ENCODE peak calls at places on chromosomes 5 and 9, in five cellular contexts. R is ACHN; J is stimulated activated CD8-positive, alpha-beta memory T cell treated with anti-CD3 and anti-CD28 coated beads, Interleukin-12 subunit alpha, Interleukin-12 subunit beta, amount 100 ng/mL, for 1 hour; F is ELR; P is T-helper 9 cell. I is an unnamed sample.

GRCh38 chr5:138024117-138024516 is 8.8 kb downstream of the FAM13B start:
- DNase-seq in R (no peak), J (no peak), F (no peak), P (no peak), I (no peak)

GRCh38 chr5:32805966-32806626 is 95.0 kb downstream of the NPR3 start:
- DNase-seq in R (no peak), J (no peak), F (peak), P (no peak), I (no peak)

GRCh38 chr9:35423499-35423898 is 66.4 kb upstream of the RUSC2 start:
- DNase-seq in R (no peak), J (no peak), F (peak), P (no peak), I (no peak)

GRCh38 chr9:106613250-106613737 is 249.7 kb upstream of the ZNF462 start:
- DNase-seq in R (no peak), J (no peak), F (no peak), P (no peak), I (no peak)

GRCh38 chr5:150124596-150124995 is 31.0 kb downstream of the PDGFRB start:
- DNase-seq in R (no peak), J (no peak), F (no peak), P (no peak), I (no peak)

GRCh38 chr5:93415819-93416218 is 165.2 kb downstream of the NR2F1-AS1 start:
- DNase-seq in R (no peak), J (no peak), F (no peak), P (no peak), I (no peak)

GRCh38 chr5:113199122-113199905 is 222.7 kb downstream of the DCP2 start:
- DNase-seq in R (no peak), J (no peak), F (no peak), P (no peak), I (no peak)

GRCh38 chr5:157205708-157206107 is 25.1 kb downstream of the ITK start:
- DNase-seq in R (no peak), J (no peak), F (no peak), P (no peak), I (no peak)

GRCh38 chr9:120307599-120307998 is 272.4 kb downstream of the CDK5RAP2 start:
- DNase-seq in R (no peak), J (no peak), F (no peak), P (no peak), I (no peak)

GRCh38 chr9:93346240-93347112 is 105.0 kb upstream of the FAM120A start:
- DNase-seq in R (no peak), J (no peak), F (no peak), P (no peak), I (no peak)

GRCh38 chr9:135602789-135603481 is 36.4 kb downstream of the GLT6D1 start:
- DNase-seq in R (peak), J (peak), F (peak), P (peak), I (peak)

GRCh38 chr5:89844548-89844947 is 565.0 kb downstream of the CETN3 start:
- DNase-seq in R (no peak), J (no peak), F (no peak), P (no peak), I (no peak)

GRCh38 chr9:87684627-87685204 is 41.2 kb upstream of the CTSL start:
- DNase-seq in R (peak), J (no peak), F (peak), P (no peak), I (no peak)

GRCh38 chr5:90503596-90503995 is 25.8 kb downstream of the LYSMD3 start:
- DNase-seq in R (no peak), J (no peak), F (peak), P (no peak), I (no peak)

GRCh38 chr5:61350535-61350934 is 18.5 kb downstream of the ZSWIM6 start:
- DNase-seq in R (no peak), J (no peak), F (no peak), P (no peak), I (no peak)

GRCh38 chr9:94584555-94584954 is 9.1 kb downstream of the FBP2 start:
- DNase-seq in R (no peak), J (no peak), F (no peak), P (no peak), I (no peak)

GRCh38 chr9:91786132-91786896 is 163.7 kb downstream of the ROR2 start:
- DNase-seq in R (no peak), J (no peak), F (no peak), P (no peak), I (no peak)

GRCh38 chr5:80186634-80187033 is 69.2 kb downstream of the SERINC5 start:
- DNase-seq in R (no peak), J (no peak), F (no peak), P (no peak), I (no peak)

GRCh38 chr5:141778683-141779082 is 96.7 kb upstream of the ARAP3 start:
- DNase-seq in R (no peak), J (no peak), F (no peak), P (no peak), I (no peak)

GRCh38 chr5:178116406-178116885 is 3.1 kb downstream of the N4BP3 start:
- DNase-seq in R (no peak), J (peak), F (no peak), P (peak), I (peak)

GRCh38 chr9:76887003-76887821 is 18.7 kb downstream of the PRUNE2 start:
- DNase-seq in R (peak), J (no peak), F (no peak), P (no peak), I (no peak)

GRCh38 chr9:110440796-110441195 is 103.1 kb upstream of the TXNDC8 start:
- DNase-seq in R (no peak), J (no peak), F (no peak), P (no peak), I (no peak)

GRCh38 chr5:151026674-151027073 is 6.3 kb downstream of the GPX3 start:
- DNase-seq in R (no peak), J (no peak), F (no peak), P (no peak), I (no peak)

GRCh38 chr5:1546556-1546955 is 22.8 kb upstream of the LPCAT1 start:
- DNase-seq in R (no peak), J (no peak), F (no peak), P (no peak), I (no peak)

GRCh38 chr9:105647595-105648349 is 14.5 kb upstream of the TAL2 start:
- DNase-seq in R (no peak), J (no peak), F (peak), P (no peak), I (no peak)

GRCh38 chr9:88932766-88933165 is 58.5 kb upstream of the S1PR3 start:
- DNase-seq in R (no peak), J (no peak), F (no peak), P (no peak), I (no peak)

GRCh38 chr9:81844131-81844567 is 84.1 kb upstream of the SPATA31D4 start:
- DNase-seq in R (peak), J (no peak), F (no peak), P (no peak), I (no peak)

GRCh38 chr5:96702503-96703383 is 40.6 kb downstream of the CAST start:
- DNase-seq in R (peak), J (peak), F (peak), P (peak), I (peak)

GRCh38 chr5:151470440-151470839 is 23.0 kb downstream of the SLC36A1 start:
- DNase-seq in R (no peak), J (no peak), F (peak), P (no peak), I (no peak)

GRCh38 chr5:109900911-109901627 is 211.3 kb downstream of the MAN2A1 start:
- DNase-seq in R (no peak), J (no peak), F (no peak), P (no peak), I (no peak)

GRCh38 chr5:112210430-112211005 is 208.6 kb downstream of the EPB41L4A start:
- DNase-seq in R (peak), J (no peak), F (peak), P (no peak), I (no peak)

GRCh38 chr9:85536076-85536475 is 205.7 kb downstream of the AGTPBP1 start:
- DNase-seq in R (peak), J (no peak), F (peak), P (no peak), I (no peak)

GRCh38 chr9:97109194-97109811 is 70.4 kb upstream of the CTSV start:
- DNase-seq in R (peak), J (no peak), F (peak), P (no peak), I (no peak)

GRCh38 chr5:142000709-142001484 is 11.9 kb downstream of the GNPDA1 start:
- DNase-seq in R (peak), J (no peak), F (peak), P (no peak), I (no peak)

GRCh38 chr9:20012232-20012631 is 223.4 kb upstream of the SLC24A2 start:
- DNase-seq in R (no peak), J (no peak), F (no peak), P (no peak), I (no peak)

GRCh38 chr9:137339045-137339444 is 37.0 kb upstream of the NRARP start:
- DNase-seq in R (no peak), J (no peak), F (peak), P (no peak), I (no peak)